ENCODE peak calls at places on chromosome 7, in seven cellular contexts. E is NCI-H2081, G is BJ, U is GM23338, F is iris pigment epithelial cell, N is IMR-90, Z is HEK293T. T is an unnamed sample.

GRCh38 chr7:19209297-19209696 is 64.1 kb upstream of the FERD3L start:
- DNase-seq in E (no peak), G (no peak), U (no peak), F (no peak), N (no peak), Z (no peak), T (no peak)

GRCh38 chr7:65477326-65477725 is 103.7 kb downstream of the ZNF92 start:
- DNase-seq in E (peak), G (no peak), U (peak), F (peak), N (peak), Z (peak), T (no peak)

GRCh38 chr7:126589068-126589684 is 663.6 kb downstream of the GRM8 start:
- DNase-seq in E (no peak), G (no peak), U (no peak), F (no peak), N (no peak), Z (no peak), T (no peak)

GRCh38 chr7:22481726-22482125 is 18.3 kb downstream of the STEAP1B start:
- DNase-seq in E (peak), G (no peak), U (no peak), F (peak), N (no peak), Z (no peak), T (no peak)

GRCh38 chr7:19144661-19145428 is at the start of gene FERD3L:
- DNase-seq in E (peak), G (no peak), U (peak), F (no peak), N (no peak), Z (no peak), T (no peak)

GRCh38 chr7:47093254-47093798 is 488.6 kb downstream of the TNS3 start:
- DNase-seq in E (no peak), G (no peak), U (no peak), F (peak), N (peak), Z (no peak), T (peak)

GRCh38 chr7:149741629-149742028 is 31.8 kb downstream of the ZNF467 start:
- DNase-seq in E (peak), G (no peak), U (no peak), F (no peak), N (no peak), Z (no peak), T (no peak)

GRCh38 chr7:50610521-50611277 is 45.5 kb upstream of the DDC start:
- DNase-seq in E (no peak), G (peak), U (no peak), F (peak), N (peak), Z (no peak), T (peak)

GRCh38 chr7:25846722-25847121 is 305.3 kb upstream of the NFE2L3 start:
- DNase-seq in E (peak), G (no peak), U (no peak), F (peak), N (peak), Z (no peak), T (peak)

GRCh38 chr7:133796778-133797177 is 330.4 kb upstream of the LRGUK start:
- DNase-seq in E (no peak), G (no peak), U (no peak), F (no peak), N (no peak), Z (no peak), T (no peak)

GRCh38 chr7:42831051-42831952 is 80.6 kb downstream of the C7orf25 start:
- DNase-seq in E (no peak), G (no peak), U (peak), F (peak), N (peak), Z (peak), T (peak)

GRCh38 chr7:80324032-80324431 is 187.8 kb downstream of the GNAT3 start:
- DNase-seq in E (no peak), G (no peak), U (no peak), F (peak), N (peak), Z (no peak), T (peak)

GRCh38 chr7:92797284-92797683 is 39.1 kb downstream of the CDK6 start:
- DNase-seq in E (no peak), G (no peak), U (no peak), F (no peak), N (peak), Z (no peak), T (peak)

GRCh38 chr7:133009853-133010252 is 72.0 kb downstream of the CHCHD3 start:
- DNase-seq in E (no peak), G (no peak), U (no peak), F (peak), N (no peak), Z (no peak), T (no peak)

GRCh38 chr7:46747222-46747621 is 826.1 kb upstream of the IGFBP3 start:
- DNase-seq in E (no peak), G (no peak), U (no peak), F (no peak), N (no peak), Z (no peak), T (no peak)

GRCh38 chr7:95246935-95247370 is 77.4 kb downstream of the PON1 start:
- DNase-seq in E (peak), G (peak), U (peak), F (peak), N (peak), Z (peak), T (peak)

GRCh38 chr7:123754295-123754871 is 5.6 kb upstream of the WASL start:
- DNase-seq in E (no peak), G (no peak), U (no peak), F (no peak), N (no peak), Z (no peak), T (no peak)

GRCh38 chr7:74222851-74223710 is 13.3 kb downstream of the LAT2 start:
- DNase-seq in E (no peak), G (no peak), U (no peak), F (no peak), N (no peak), Z (no peak), T (no peak)

GRCh38 chr7:31027161-31027965 is 24.7 kb upstream of the ADCYAP1R1 start:
- DNase-seq in E (no peak), G (no peak), U (peak), F (peak), N (no peak), Z (no peak), T (no peak)

GRCh38 chr7:134768243-134768642 is 11.2 kb upstream of the CALD1 start:
- DNase-seq in E (no peak), G (no peak), U (no peak), F (no peak), N (no peak), Z (no peak), T (no peak)

GRCh38 chr7:85659364-85659763 is 472.5 kb upstream of the SEMA3D start:
- DNase-seq in E (no peak), G (no peak), U (no peak), F (peak), N (peak), Z (no peak), T (no peak)

GRCh38 chr7:140521426-140521825 is 42.1 kb upstream of the MKRN1 start:
- DNase-seq in E (no peak), G (no peak), U (no peak), F (no peak), N (no peak), Z (no peak), T (no peak)

GRCh38 chr7:483656-484364 is 35.8 kb downstream of the PDGFA start:
- DNase-seq in E (no peak), G (no peak), U (no peak), F (no peak), N (no peak), Z (no peak), T (no peak)

GRCh38 chr7:127252736-127253288 is at the start of gene GRM8:
- DNase-seq in E (peak), G (no peak), U (peak), F (peak), N (peak), Z (peak), T (peak)

GRCh38 chr7:131157530-131158243 is 170.0 kb upstream of the MKLN1 start:
- DNase-seq in E (no peak), G (no peak), U (no peak), F (peak), N (peak), Z (no peak), T (peak)

GRCh38 chr7:107969856-107970255 is 33.1 kb downstream of the LAMB1 start:
- DNase-seq in E (no peak), G (no peak), U (no peak), F (no peak), N (no peak), Z (no peak), T (no peak)